ENCODE peak calls at places on chromosomes 3 and 15, in nine cellular contexts. Y, H, E, G, U, B, R, D and I are unnamed samples.

GRCh38 chr3:55042591-55042990 is 114.7 kb upstream of the LRTM1 start:
- DNase-seq in Y (no peak), H (no peak), E (no peak), G (no peak), U (no peak), B (no peak), R (no peak), D (no peak), I (no peak)

GRCh38 chr3:72597756-72598195 is 250.5 kb downstream of the SHQ1 start:
- DNase-seq in Y (no peak), H (no peak), E (no peak), G (no peak), U (peak; percentile 27), B (peak; percentile 56), R (no peak), D (no peak), I (no peak)

GRCh38 chr3:170440346-170440745 is 21.7 kb downstream of the CLDN11 start:
- DNase-seq in Y (no peak), H (no peak), E (no peak), G (no peak), U (peak; percentile 34), B (no peak), R (no peak), D (no peak), I (no peak)

GRCh38 chr15:67066041-67067021 is 929 bp downstream of the SMAD3 start:
- DNase-seq in Y (no peak), H (peak; percentile 36), E (no peak), G (no peak), U (no peak), B (peak; percentile 77), R (peak; percentile 56), D (no peak), I (no peak)

GRCh38 chr3:186724911-186725310 is 7.8 kb downstream of the KNG1 start:
- DNase-seq in Y (no peak), H (no peak), E (no peak), G (no peak), U (no peak), B (no peak), R (no peak), D (no peak), I (no peak)

GRCh38 chr15:65172531-65172930 is 12.6 kb downstream of the CLPX start:
- DNase-seq in Y (no peak), H (no peak), E (no peak), G (no peak), U (no peak), B (no peak), R (no peak), D (no peak), I (no peak)

GRCh38 chr3:25362118-25362517 is 65.9 kb upstream of the RARB start:
- DNase-seq in Y (no peak), H (no peak), E (no peak), G (no peak), U (no peak), B (no peak), R (no peak), D (no peak), I (no peak)

GRCh38 chr3:9806137-9806536 is 3.9 kb upstream of the TTLL3 start:
- DNase-seq in Y (no peak), H (no peak), E (no peak), G (no peak), U (no peak), B (no peak), R (no peak), D (no peak), I (no peak)

GRCh38 chr15:42194502-42194901 is 13.6 kb downstream of the VPS39 start:
- DNase-seq in Y (no peak), H (no peak), E (peak; percentile 65), G (no peak), U (no peak), B (no peak), R (no peak), D (no peak), I (no peak)

GRCh38 chr15:63465104-63465503 is 39.3 kb upstream of the USP3 start:
- DNase-seq in Y (no peak), H (no peak), E (no peak), G (no peak), U (peak; percentile 66), B (no peak), R (no peak), D (peak; percentile 35), I (no peak)

GRCh38 chr3:85141-85540 is 111.4 kb upstream of the CHL1 start:
- DNase-seq in Y (no peak), H (no peak), E (no peak), G (no peak), U (no peak), B (no peak), R (no peak), D (no peak), I (no peak)

GRCh38 chr3:27089063-27089462 is 280.1 kb downstream of the NEK10 start:
- DNase-seq in Y (no peak), H (no peak), E (no peak), G (no peak), U (peak; percentile 28), B (no peak), R (no peak), D (no peak), I (no peak)

GRCh38 chr3:51887620-51888019 is 12.2 kb upstream of the IQCF5 start:
- DNase-seq in Y (no peak), H (no peak), E (no peak), G (no peak), U (no peak), B (no peak), R (no peak), D (no peak), I (no peak)

GRCh38 chr15:85879334-85880163 is 84.8 kb upstream of the KLHL25 start:
- DNase-seq in Y (no peak), H (no peak), E (no peak), G (no peak), U (peak; percentile 65), B (no peak), R (no peak), D (no peak), I (no peak)

GRCh38 chr3:50238549-50239026 is 2.6 kb downstream of the GNAI2 start:
- DNase-seq in Y (no peak), H (no peak), E (peak; percentile 94), G (no peak), U (peak; percentile 80), B (no peak), R (peak; percentile 74), D (peak; percentile 53), I (peak; percentile 94)

GRCh38 chr15:22902578-22902977 is 64.1 kb downstream of the NIPA2 start:
- DNase-seq in Y (no peak), H (no peak), E (no peak), G (no peak), U (no peak), B (no peak), R (no peak), D (no peak), I (no peak)

GRCh38 chr15:52746162-52746721 is 43.9 kb downstream of the ONECUT1 start:
- DNase-seq in Y (no peak), H (no peak), E (no peak), G (no peak), U (no peak), B (no peak), R (no peak), D (no peak), I (no peak)

GRCh38 chr3:159766563-159767185 is 222.0 kb upstream of the IL12A start:
- DNase-seq in Y (peak; percentile 50), H (no peak), E (no peak), G (no peak), U (peak; percentile 53), B (peak; percentile 56), R (no peak), D (peak; percentile 88), I (no peak)

GRCh38 chr3:24119321-24119751 is 174.2 kb downstream of the NR1D2 start:
- DNase-seq in Y (no peak), H (no peak), E (no peak), G (no peak), U (peak; percentile 9), B (no peak), R (no peak), D (no peak), I (no peak)

GRCh38 chr3:72439321-72440183 is 408.7 kb downstream of the SHQ1 start:
- DNase-seq in Y (no peak), H (no peak), E (no peak), G (no peak), U (no peak), B (no peak), R (no peak), D (no peak), I (no peak)

GRCh38 chr3:15682766-15683165 is 81.2 kb downstream of the BTD start:
- DNase-seq in Y (no peak), H (no peak), E (no peak), G (no peak), U (peak; percentile 4), B (no peak), R (no peak), D (peak; percentile 43), I (no peak)

GRCh38 chr3:189272500-189273119 is 100.8 kb downstream of the TPRG1 start:
- DNase-seq in Y (peak; percentile 83), H (no peak), E (no peak), G (no peak), U (no peak), B (peak; percentile 60), R (no peak), D (no peak), I (no peak)

GRCh38 chr15:50979041-50979440 is 70.6 kb downstream of the AP4E1 start:
- DNase-seq in Y (no peak), H (no peak), E (no peak), G (no peak), U (peak; percentile 25), B (no peak), R (no peak), D (no peak), I (no peak)

GRCh38 chr3:126550488-126551051 is 8.2 kb downstream of the C3orf22 start:
- DNase-seq in Y (no peak), H (peak; percentile 7), E (peak; percentile 48), G (no peak), U (no peak), B (no peak), R (no peak), D (no peak), I (peak; percentile 66)

GRCh38 chr3:24838533-24838932 is 343.9 kb upstream of the THRB start:
- DNase-seq in Y (no peak), H (no peak), E (no peak), G (no peak), U (no peak), B (no peak), R (no peak), D (no peak), I (no peak)

GRCh38 chr3:185733980-185734724 is 90.7 kb downstream of the IGF2BP2 start:
- DNase-seq in Y (peak; percentile 85), H (no peak), E (no peak), G (no peak), U (peak; percentile 68), B (peak; percentile 75), R (no peak), D (peak; percentile 48), I (no peak)

GRCh38 chr3:7787871-7788828 is 713.5 kb upstream of the LMCD1 start:
- DNase-seq in Y (no peak), H (no peak), E (no peak), G (no peak), U (no peak), B (no peak), R (no peak), D (no peak), I (no peak)

GRCh38 chr15:88882745-88883144 is 12.6 kb downstream of the HAPLN3 start:
- DNase-seq in Y (no peak), H (no peak), E (no peak), G (no peak), U (no peak), B (no peak), R (no peak), D (no peak), I (no peak)

GRCh38 chr15:25251700-25252390 is 187.0 kb downstream of the UBE3A start:
- DNase-seq in Y (no peak), H (peak; percentile 2), E (peak; percentile 46), G (no peak), U (no peak), B (no peak), R (no peak), D (no peak), I (peak; percentile 74)

GRCh38 chr15:25710184-25710583 is 152.9 kb downstream of the ATP10A start:
- DNase-seq in Y (no peak), H (peak; percentile 72), E (peak; percentile 83), G (peak; percentile 4), U (peak; percentile 58), B (peak; percentile 81), R (no peak), D (no peak), I (peak; percentile 73)

GRCh38 chr3:170560717-170561382 is 25.0 kb downstream of the SLC7A14 start:
- DNase-seq in Y (no peak), H (no peak), E (no peak), G (no peak), U (no peak), B (no peak), R (no peak), D (no peak), I (no peak)